ENCODE peak calls at places on chromosome 2, in six cellular contexts. One of them, this sample, is unnamed.

GRCh38 chr2:199985625-199986207 is 30.3 kb downstream of the MAIP1 start:
- DNase-seq in MCF 10A: peak
- DNase-seq in NCI-H2081: peak
- DNase-seq in mucosa of gallbladder: peak
- DNase-seq in T follicular helper cell: peak
- DNase-seq in posterior cingulate gyrus: no peak
- DNase-seq in this sample: peak

GRCh38 chr2:42910657-42911405 is 118.4 kb upstream of the HAAO start:
- DNase-seq in T follicular helper cell: no peak
- DNase-seq in posterior cingulate gyrus: no peak
- DNase-seq in mucosa of gallbladder: no peak
- DNase-seq in NCI-H2081: no peak
- DNase-seq in MCF 10A: no peak
- DNase-seq in this sample: no peak

GRCh38 chr2:31302940-31303563 is 69.1 kb downstream of the EHD3 start:
- DNase-seq in posterior cingulate gyrus: no peak
- DNase-seq in NCI-H2081: no peak
- DNase-seq in mucosa of gallbladder: no peak
- DNase-seq in MCF 10A: no peak
- DNase-seq in T follicular helper cell: no peak
- DNase-seq in this sample: no peak

GRCh38 chr2:230286048-230286447 is 40.9 kb upstream of the SP140L start:
- DNase-seq in posterior cingulate gyrus: no peak
- DNase-seq in T follicular helper cell: no peak
- DNase-seq in MCF 10A: no peak
- DNase-seq in mucosa of gallbladder: no peak
- DNase-seq in NCI-H2081: no peak
- DNase-seq in this sample: no peak

GRCh38 chr2:36335597-36335996 is 20.0 kb upstream of the CRIM1 start:
- DNase-seq in mucosa of gallbladder: no peak
- DNase-seq in T follicular helper cell: no peak
- DNase-seq in posterior cingulate gyrus: no peak
- DNase-seq in MCF 10A: no peak
- DNase-seq in NCI-H2081: no peak
- DNase-seq in this sample: no peak

GRCh38 chr2:137192366-137193315 is 427.3 kb downstream of the THSD7B start:
- DNase-seq in NCI-H2081: no peak
- DNase-seq in MCF 10A: peak
- DNase-seq in posterior cingulate gyrus: no peak
- DNase-seq in T follicular helper cell: no peak
- DNase-seq in mucosa of gallbladder: no peak
- DNase-seq in this sample: no peak

GRCh38 chr2:60961457-60961856 is 56.1 kb upstream of the PEX13 start:
- DNase-seq in posterior cingulate gyrus: no peak
- DNase-seq in T follicular helper cell: no peak
- DNase-seq in MCF 10A: peak
- DNase-seq in NCI-H2081: no peak
- DNase-seq in mucosa of gallbladder: no peak
- DNase-seq in this sample: peak

GRCh38 chr2:204695506-204695905 is 150.2 kb downstream of the PARD3B start:
- DNase-seq in MCF 10A: no peak
- DNase-seq in mucosa of gallbladder: no peak
- DNase-seq in NCI-H2081: no peak
- DNase-seq in posterior cingulate gyrus: no peak
- DNase-seq in T follicular helper cell: no peak
- DNase-seq in this sample: no peak

GRCh38 chr2:169478339-169478738 is 955 bp upstream of the BBS5 start:
- DNase-seq in T follicular helper cell: no peak
- DNase-seq in NCI-H2081: no peak
- DNase-seq in MCF 10A: no peak
- DNase-seq in mucosa of gallbladder: no peak
- DNase-seq in posterior cingulate gyrus: no peak
- DNase-seq in this sample: no peak

GRCh38 chr2:45342-46130 is 769 bp downstream of the FAM110C start:
- DNase-seq in NCI-H2081: peak
- DNase-seq in MCF 10A: peak
- DNase-seq in posterior cingulate gyrus: no peak
- DNase-seq in T follicular helper cell: no peak
- DNase-seq in mucosa of gallbladder: no peak
- DNase-seq in this sample: no peak

GRCh38 chr2:39920318-39920775 is 141.3 kb upstream of the THUMPD2 start:
- DNase-seq in NCI-H2081: no peak
- DNase-seq in posterior cingulate gyrus: no peak
- DNase-seq in T follicular helper cell: no peak
- DNase-seq in mucosa of gallbladder: no peak
- DNase-seq in MCF 10A: no peak
- DNase-seq in this sample: no peak